ENCODE peak calls at places on chromosomes 4 and X, in nine cellular contexts. E is aorta; D is activated T-helper 1 cell treated with anti-CD3 and anti-CD28 coated beads, Interleukin-12 subunit alpha, Interleukin-12 subunit beta, Interleukin-2, Interleukin-4 antibody, amounts not matched to agents 30 ng/mL and 10 ng/mL and 1 ng/mL, durations not matched to agents 14 hours and 24 hours and 36 hours; W is renal cortical epithelial cell; Y is left cardiac atrium; F is CD4-positive, CD25-positive, alpha-beta regulatory T cell; G is stromal cell of bone marrow; V is activated naive CD8-positive, alpha-beta T cell treated with anti-CD3 and anti-CD28 coated beads, Interleukin-2, amount 50 U/mL, for 24 hours; U is NCI-H774. C is an unnamed sample.

GRCh38 chr4:151573474-151573873 is 164.5 kb downstream of the FHIP1A start:
- DNase-seq in E (no peak), V (no peak), F (no peak), D (no peak), G (no peak), W (no peak), Y (no peak), U (no peak), C (no peak)

GRCh38 chr4:10099521-10100325 is 16.9 kb downstream of the WDR1 start:
- DNase-seq in D (no peak), V (peak), Y (no peak), E (no peak), U (no peak), F (peak), W (no peak), G (no peak), C (no peak)

GRCh38 chr4:68906238-68907137 is 45.1 kb downstream of the UGT2A3 start:
- DNase-seq in V (no peak), D (no peak), F (no peak), G (no peak), E (peak), W (peak), Y (no peak), U (no peak), C (peak)

GRCh38 chr4:8834681-8835220 is 36.9 kb downstream of the HMX1 start:
- DNase-seq in V (no peak), F (no peak), D (no peak), E (peak), Y (no peak), G (no peak), W (no peak), U (no peak), C (no peak)

GRCh38 chrX:40663880-40664630 is 16.7 kb upstream of the CXorf38 start:
- DNase-seq in Y (no peak), W (no peak), E (no peak), G (no peak), D (no peak), F (no peak), V (no peak), U (no peak), C (no peak)

GRCh38 chr4:104964387-104965175 is 182.1 kb upstream of the TET2 start:
- DNase-seq in U (no peak), E (no peak), Y (no peak), V (no peak), W (no peak), D (no peak), G (no peak), F (no peak), C (no peak)

GRCh38 chrX:110741213-110741796 is 54.3 kb downstream of the CHRDL1 start:
- DNase-seq in V (no peak), E (no peak), Y (no peak), F (no peak), W (peak), D (no peak), U (no peak), G (peak), C (peak)

GRCh38 chrX:133369065-133369464 is 46.2 kb downstream of the GPC4 start:
- DNase-seq in G (no peak), D (no peak), W (no peak), E (no peak), F (no peak), U (no peak), Y (no peak), V (no peak), C (no peak)

GRCh38 chr4:74097631-74098550 is 1.1 kb downstream of the CXCL2 start:
- DNase-seq in U (no peak), G (no peak), D (no peak), Y (no peak), F (no peak), E (no peak), W (peak), V (no peak), C (peak)

GRCh38 chrX:119391279-119391678 is 7.9 kb upstream of the SLC25A43 start:
- DNase-seq in D (no peak), Y (no peak), V (no peak), G (no peak), F (peak), U (peak), W (peak), E (no peak), C (peak)

GRCh38 chrX:38061335-38061734 is 55.0 kb downstream of the SYTL5 start:
- DNase-seq in U (no peak), Y (no peak), E (no peak), D (no peak), W (peak), G (no peak), V (no peak), F (no peak), C (peak)

GRCh38 chr4:159175165-159175988 is 72.5 kb downstream of the RAPGEF2 start:
- DNase-seq in V (peak), D (peak), G (peak), E (no peak), W (peak), F (peak), U (peak), Y (peak), C (peak)

GRCh38 chrX:46268429-46268828 is 276.8 kb downstream of the ZNF674 start:
- DNase-seq in Y (no peak), F (peak), G (no peak), E (no peak), U (no peak), W (peak), V (no peak), D (no peak), C (peak)

GRCh38 chr4:22595684-22596083 is 79.8 kb upstream of the ADGRA3 start:
- DNase-seq in E (no peak), F (no peak), W (no peak), G (no peak), Y (no peak), D (no peak), U (no peak), V (no peak), C (no peak)

GRCh38 chrX:134172588-134173259 is 64.3 kb upstream of the CCDC160 start:
- DNase-seq in E (peak), D (peak), Y (peak), G (no peak), V (peak), U (no peak), W (no peak), F (peak), C (no peak)

GRCh38 chrX:16612257-16612987 is 37.5 kb upstream of the S100G start:
- DNase-seq in U (no peak), D (no peak), Y (no peak), V (no peak), E (no peak), G (no peak), F (no peak), W (no peak), C (no peak)

GRCh38 chr4:6421397-6421796 is 51.0 kb downstream of the PPP2R2C start:
- DNase-seq in D (no peak), F (no peak), G (no peak), E (peak), V (no peak), W (no peak), Y (no peak), U (no peak), C (no peak)

GRCh38 chr4:82988323-82988832 is 22.2 kb downstream of the LIN54 start:
- DNase-seq in W (no peak), D (no peak), V (no peak), F (no peak), Y (no peak), G (peak), E (no peak), U (no peak), C (no peak)

GRCh38 chrX:101595739-101596419 is 21.9 kb downstream of the ARMCX6 start:
- DNase-seq in U (peak), G (peak), V (peak), F (peak), Y (no peak), E (no peak), D (peak), W (peak), C (peak)

GRCh38 chr4:89752932-89753598 is 83.9 kb downstream of the SNCA start:
- DNase-seq in Y (no peak), E (no peak), W (peak), G (peak), U (no peak), D (no peak), F (no peak), V (no peak), C (peak)

GRCh38 chr4:173128199-173128890 is 40.3 kb upstream of the GALNT7 start:
- DNase-seq in G (no peak), W (peak), E (no peak), U (no peak), Y (no peak), V (no peak), D (no peak), F (no peak), C (no peak)

GRCh38 chrX:136209016-136209738 is 42.0 kb downstream of the MAP7D3 start:
- DNase-seq in G (no peak), Y (peak), D (no peak), V (peak), F (peak), U (no peak), W (no peak), E (peak), C (peak)

GRCh38 chr4:2931765-2932560 is 31.2 kb downstream of the NOP14 start:
- DNase-seq in G (no peak), Y (peak), D (no peak), E (peak), V (peak), F (peak), W (no peak), U (no peak), C (no peak)

GRCh38 chr4:121239951-121240350 is 75.8 kb upstream of the TNIP3 start:
- DNase-seq in W (no peak), E (no peak), D (no peak), F (no peak), G (no peak), V (no peak), U (no peak), Y (no peak), C (no peak)

GRCh38 chrX:139930923-139931645 is 1.8 kb downstream of the ATP11C start:
- DNase-seq in F (peak), Y (peak), U (no peak), W (no peak), G (no peak), D (peak), E (peak), V (peak), C (peak)

GRCh38 chrX:49096419-49096818 is 16.7 kb upstream of the WDR45 start:
- DNase-seq in G (no peak), F (no peak), E (no peak), Y (no peak), D (no peak), W (no peak), V (no peak), U (no peak), C (no peak)

GRCh38 chrX:78104447-78105176 is 564 bp downstream of the PGK1 start:
- DNase-seq in F (peak), D (no peak), G (no peak), U (no peak), W (peak), E (peak), Y (peak), V (no peak), C (peak)

GRCh38 chrX:19554786-19555185 is 39.5 kb upstream of the MAP3K15 start:
- DNase-seq in U (no peak), V (peak), G (peak), D (no peak), W (peak), Y (no peak), F (no peak), E (no peak), C (peak)

GRCh38 chrX:131837325-131837724 is 185.8 kb upstream of the STK26 start:
- DNase-seq in U (no peak), E (no peak), G (no peak), Y (no peak), D (no peak), V (no peak), F (no peak), W (no peak), C (no peak)

GRCh38 chr4:37685726-37686372 is 327 bp downstream of the RELL1 start:
- DNase-seq in G (no peak), W (no peak), V (peak), Y (peak), E (peak), U (no peak), F (peak), D (peak), C (peak)

GRCh38 chrX:119763175-119763574 is 4.8 kb downstream of the SOWAHD start:
- DNase-seq in F (no peak), G (no peak), E (no peak), U (no peak), D (no peak), Y (no peak), V (no peak), W (peak), C (peak)